ENCODE peak calls at places on chromosomes 11 and 22, in six cellular contexts. One of them, this sample, is unnamed.

GRCh38 chr11:90256404-90257157 is 33.7 kb upstream of the CHORDC1 start:
- ATAC-seq in K562: peak; percentile 57
- ATAC-seq in HepG2: peak; percentile 31
- ATAC-seq in upper lobe of left lung: no peak
- ATAC-seq in A549: peak; percentile 19
- ATAC-seq in GM12878: peak; percentile 44
- ATAC-seq in this sample: no peak

GRCh38 chr22:19708323-19709011 is 5.8 kb upstream of the SEPTIN5 start:
- ATAC-seq in GM12878: no peak
- ATAC-seq in HepG2: no peak
- ATAC-seq in upper lobe of left lung: peak; percentile 71
- ATAC-seq in A549: no peak
- ATAC-seq in K562: peak; percentile 2
- ATAC-seq in this sample: no peak

GRCh38 chr22:37640591-37641250 is 1.3 kb downstream of the SH3BP1 start:
- ATAC-seq in upper lobe of left lung: no peak
- ATAC-seq in K562: no peak
- ATAC-seq in GM12878: no peak
- ATAC-seq in HepG2: peak; percentile 9
- ATAC-seq in A549: no peak
- ATAC-seq in this sample: no peak

GRCh38 chr22:39327995-39328754 is 8.8 kb upstream of the RPL3 start:
- ATAC-seq in HepG2: peak; percentile 84
- ATAC-seq in A549: peak; percentile 54
- ATAC-seq in K562: no peak
- ATAC-seq in GM12878: no peak
- ATAC-seq in upper lobe of left lung: peak; percentile 58
- ATAC-seq in this sample: no peak

GRCh38 chr11:120235024-120235628 is 4.8 kb upstream of the POU2F3 start:
- ATAC-seq in GM12878: peak; percentile 95
- ATAC-seq in HepG2: peak; percentile 79
- ATAC-seq in upper lobe of left lung: peak; percentile 80
- ATAC-seq in A549: peak; percentile 82
- ATAC-seq in K562: peak; percentile 90
- ATAC-seq in this sample: no peak

GRCh38 chr22:41446639-41447434 is at the start of gene TOB2:
- ATAC-seq in A549: peak; percentile 52
- ATAC-seq in HepG2: peak; percentile 47
- ATAC-seq in upper lobe of left lung: peak; percentile 95
- ATAC-seq in K562: peak; percentile 63
- ATAC-seq in GM12878: peak; percentile 61
- ATAC-seq in this sample: peak; percentile 66

GRCh38 chr11:76962583-76963416 is 71.4 kb upstream of the B3GNT6 start:
- ATAC-seq in K562: no peak
- ATAC-seq in A549: no peak
- ATAC-seq in GM12878: peak; percentile 84
- ATAC-seq in upper lobe of left lung: peak; percentile 69
- ATAC-seq in HepG2: peak; percentile 100
- ATAC-seq in this sample: no peak

GRCh38 chr11:104246590-104246989 is 82.6 kb upstream of the PDGFD start:
- ATAC-seq in HepG2: no peak
- ATAC-seq in K562: no peak
- ATAC-seq in A549: no peak
- ATAC-seq in GM12878: no peak
- ATAC-seq in upper lobe of left lung: no peak
- ATAC-seq in this sample: no peak

GRCh38 chr11:130023204-130023603 is 20.6 kb upstream of the PRDM10 start:
- ATAC-seq in A549: no peak
- ATAC-seq in HepG2: peak; percentile 79
- ATAC-seq in GM12878: peak; percentile 98
- ATAC-seq in upper lobe of left lung: no peak
- ATAC-seq in K562: peak; percentile 46
- ATAC-seq in this sample: no peak

GRCh38 chr11:9004310-9004945 is 627 bp upstream of the NRIP3 start:
- ATAC-seq in A549: no peak
- ATAC-seq in GM12878: no peak
- ATAC-seq in K562: no peak
- ATAC-seq in HepG2: peak; percentile 69
- ATAC-seq in upper lobe of left lung: no peak
- ATAC-seq in this sample: peak; percentile 18

GRCh38 chr11:96219981-96220623 is 122.9 kb downstream of the MAML2 start:
- ATAC-seq in K562: no peak
- ATAC-seq in HepG2: peak; percentile 77
- ATAC-seq in GM12878: no peak
- ATAC-seq in A549: no peak
- ATAC-seq in upper lobe of left lung: no peak
- ATAC-seq in this sample: peak; percentile 49

GRCh38 chr22:49779226-49779625 is 48.4 kb downstream of the BRD1 start:
- ATAC-seq in A549: no peak
- ATAC-seq in GM12878: no peak
- ATAC-seq in K562: no peak
- ATAC-seq in HepG2: no peak
- ATAC-seq in upper lobe of left lung: no peak
- ATAC-seq in this sample: no peak

GRCh38 chr22:49780281-49780991 is 47.2 kb downstream of the BRD1 start:
- ATAC-seq in HepG2: no peak
- ATAC-seq in A549: no peak
- ATAC-seq in GM12878: no peak
- ATAC-seq in upper lobe of left lung: no peak
- ATAC-seq in K562: no peak
- ATAC-seq in this sample: no peak

GRCh38 chr22:49780992-49781782 is 46.5 kb downstream of the BRD1 start:
- ATAC-seq in HepG2: no peak
- ATAC-seq in upper lobe of left lung: no peak
- ATAC-seq in A549: no peak
- ATAC-seq in K562: no peak
- ATAC-seq in GM12878: no peak
- ATAC-seq in this sample: no peak

GRCh38 chr22:49777569-49778250 is 50.0 kb downstream of the BRD1 start:
- ATAC-seq in A549: no peak
- ATAC-seq in K562: no peak
- ATAC-seq in HepG2: no peak
- ATAC-seq in GM12878: no peak
- ATAC-seq in upper lobe of left lung: no peak
- ATAC-seq in this sample: no peak

DNA sequence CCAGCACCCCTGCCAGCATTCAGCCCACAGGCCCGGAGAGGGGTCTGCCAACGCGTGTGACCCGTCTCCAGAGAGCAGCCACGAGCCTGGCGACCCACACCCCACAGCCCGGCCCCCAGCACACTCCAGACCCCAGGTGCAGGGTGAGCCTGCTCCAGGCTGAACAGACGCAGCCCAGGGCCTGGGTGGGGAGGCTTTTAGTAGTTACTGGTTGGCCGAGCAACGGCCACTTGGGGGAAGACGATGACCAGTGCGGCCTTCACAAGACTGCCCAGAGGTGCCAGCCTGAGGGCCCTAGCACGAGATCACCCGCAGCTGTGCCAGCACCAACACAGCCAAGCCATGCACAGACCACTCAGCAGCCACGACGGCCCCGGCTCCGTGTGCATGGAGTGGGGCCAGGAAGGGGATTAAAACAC is 47.8 kb downstream of the BRD1 start:
- ATAC-seq in K562: no peak
- ATAC-seq in GM12878: no peak
- ATAC-seq in A549: no peak
- ATAC-seq in HepG2: no peak
- ATAC-seq in upper lobe of left lung: no peak
- ATAC-seq in this sample: no peak
- TF ChIP-seq EP300 in K562: no peak
- TF ChIP-seq EP300 in GM12878: no peak
- TF ChIP-seq EP300 in A549: no peak
- TF ChIP-seq EP300 in HepG2: no peak
- TF ChIP-seq EP300 in upper lobe of left lung: no peak
- TF ChIP-seq EP300 in this sample: no peak

GRCh38 chr11:2460540-2461252 is 15.9 kb downstream of the KCNQ1 start:
- ATAC-seq in upper lobe of left lung: no peak
- ATAC-seq in A549: no peak
- ATAC-seq in GM12878: no peak
- ATAC-seq in HepG2: peak; percentile 11
- ATAC-seq in K562: no peak
- ATAC-seq in this sample: no peak

GRCh38 chr11:2462092-2462985 is 17.5 kb downstream of the KCNQ1 start:
- ATAC-seq in K562: no peak
- ATAC-seq in GM12878: no peak
- ATAC-seq in upper lobe of left lung: no peak
- ATAC-seq in HepG2: peak; percentile 8
- ATAC-seq in A549: no peak
- ATAC-seq in this sample: no peak

GRCh38 chr11:2462986-2463765 is 18.4 kb downstream of the KCNQ1 start:
- ATAC-seq in A549: no peak
- ATAC-seq in K562: no peak
- ATAC-seq in GM12878: no peak
- ATAC-seq in HepG2: peak; percentile 71
- ATAC-seq in upper lobe of left lung: peak; percentile 83
- ATAC-seq in this sample: no peak

GRCh38 chr11:2459796-2460531 is 15.2 kb downstream of the KCNQ1 start:
- ATAC-seq in A549: peak; percentile 11
- ATAC-seq in HepG2: no peak
- ATAC-seq in upper lobe of left lung: no peak
- ATAC-seq in K562: no peak
- ATAC-seq in GM12878: no peak
- ATAC-seq in this sample: no peak

DNA sequence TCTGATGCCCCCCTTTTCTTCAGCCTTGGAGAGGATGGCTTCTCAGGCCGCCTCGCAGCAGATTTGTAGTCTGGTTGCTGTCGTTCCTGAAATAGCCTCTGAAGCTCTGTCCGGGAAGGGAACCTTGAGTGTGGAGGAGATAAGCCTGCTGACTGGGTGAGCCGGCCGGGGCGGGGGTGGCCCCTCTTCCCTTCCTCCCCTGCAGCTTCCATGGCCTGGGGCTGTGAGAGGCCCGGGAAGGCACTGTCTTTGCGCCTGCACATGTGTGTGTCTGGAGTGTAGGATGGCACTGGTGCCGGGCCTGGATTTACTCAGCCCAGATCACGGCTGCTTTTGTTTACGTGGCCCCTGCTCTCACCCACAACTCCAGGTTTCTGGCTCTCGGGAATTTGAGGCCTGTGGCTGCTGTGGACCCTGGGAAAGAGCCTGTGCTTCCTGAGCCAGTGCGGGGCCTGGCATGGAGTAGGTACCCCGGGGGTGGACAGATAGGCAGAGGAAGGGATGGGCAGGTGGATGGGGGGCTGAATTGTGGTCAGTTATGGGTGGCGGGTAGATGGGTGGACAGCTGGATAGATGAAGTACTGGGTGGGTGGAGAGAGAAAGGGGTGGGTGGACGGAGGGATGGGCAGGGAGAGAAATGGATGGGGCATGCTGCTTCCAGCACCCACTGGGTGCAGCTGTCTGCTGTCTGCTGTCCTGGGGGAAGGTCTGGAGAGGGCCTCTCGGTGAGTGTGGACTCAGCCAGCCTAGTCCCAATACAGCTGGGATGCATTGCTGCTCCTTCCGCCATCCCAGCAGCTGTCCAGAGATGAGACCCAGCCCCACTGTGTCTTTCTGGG is 16.7 kb downstream of the KCNQ1 start:
- ATAC-seq in K562: peak; percentile 66
- ATAC-seq in HepG2: no peak
- ATAC-seq in upper lobe of left lung: no peak
- ATAC-seq in A549: no peak
- ATAC-seq in GM12878: no peak
- ATAC-seq in this sample: no peak
- TF ChIP-seq POLR2A in K562: no peak
- TF ChIP-seq POLR2A in HepG2: no peak
- TF ChIP-seq POLR2A in upper lobe of left lung: no peak
- TF ChIP-seq POLR2A in A549: no peak
- TF ChIP-seq POLR2A in GM12878: no peak
- TF ChIP-seq POLR2A in this sample: no peak

GRCh38 chr11:116813170-116813569 is 9.9 kb downstream of the APOA4 start:
- ATAC-seq in upper lobe of left lung: no peak
- ATAC-seq in K562: no peak
- ATAC-seq in A549: no peak
- ATAC-seq in HepG2: no peak
- ATAC-seq in GM12878: no peak
- ATAC-seq in this sample: no peak

GRCh38 chr11:116812109-116812508 is 11.0 kb downstream of the APOA4 start:
- ATAC-seq in A549: no peak
- ATAC-seq in upper lobe of left lung: no peak
- ATAC-seq in GM12878: no peak
- ATAC-seq in K562: no peak
- ATAC-seq in HepG2: no peak
- ATAC-seq in this sample: no peak

GRCh38 chr11:116813781-116814471 is 9.2 kb downstream of the APOA4 start:
- ATAC-seq in GM12878: no peak
- ATAC-seq in upper lobe of left lung: peak; percentile 11
- ATAC-seq in HepG2: peak; percentile 77
- ATAC-seq in K562: peak; percentile 53
- ATAC-seq in A549: no peak
- ATAC-seq in this sample: no peak

GRCh38 chr11:116811194-116811593 is 11.9 kb downstream of the APOA4 start:
- ATAC-seq in upper lobe of left lung: no peak
- ATAC-seq in GM12878: no peak
- ATAC-seq in HepG2: no peak
- ATAC-seq in A549: no peak
- ATAC-seq in K562: peak; percentile 45
- ATAC-seq in this sample: no peak

DNA sequence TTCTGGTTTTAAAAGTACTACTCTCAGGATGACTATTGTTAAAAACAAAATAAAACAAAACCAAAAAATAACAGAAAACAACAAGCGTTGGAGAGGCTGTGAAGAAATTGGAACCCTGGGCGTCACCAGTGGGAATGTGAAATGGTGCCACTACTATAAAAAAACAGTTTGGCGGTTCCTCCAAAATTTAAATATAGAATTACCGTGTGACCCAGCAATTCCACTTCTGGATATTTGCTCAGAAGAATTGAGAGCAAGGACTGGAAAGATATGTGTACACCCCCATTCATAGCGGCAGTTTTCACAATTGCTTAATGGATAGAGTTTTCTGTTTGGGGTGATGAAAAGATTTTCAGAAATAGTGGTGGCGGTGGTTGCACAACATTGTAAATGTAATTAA is 8.6 kb downstream of the APOA4 start:
- ATAC-seq in upper lobe of left lung: no peak
- ATAC-seq in GM12878: no peak
- ATAC-seq in A549: no peak
- ATAC-seq in HepG2: no peak
- ATAC-seq in K562: no peak
- ATAC-seq in this sample: no peak
- TF ChIP-seq EP300 in upper lobe of left lung: no peak
- TF ChIP-seq EP300 in GM12878: no peak
- TF ChIP-seq EP300 in A549: no peak
- TF ChIP-seq EP300 in HepG2: no peak
- TF ChIP-seq EP300 in K562: no peak
- TF ChIP-seq EP300 in this sample: no peak

GRCh38 chr11:27358306-27358705 is 4.7 kb downstream of the CCDC34 start:
- ATAC-seq in A549: no peak
- ATAC-seq in K562: no peak
- ATAC-seq in HepG2: no peak
- ATAC-seq in upper lobe of left lung: no peak
- ATAC-seq in GM12878: no peak
- ATAC-seq in this sample: no peak
- TF ChIP-seq POLR2A in A549: no peak
- TF ChIP-seq POLR2A in K562: no peak
- TF ChIP-seq POLR2A in HepG2: no peak
- TF ChIP-seq POLR2A in upper lobe of left lung: no peak
- TF ChIP-seq POLR2A in GM12878: no peak
- TF ChIP-seq POLR2A in this sample: no peak

GRCh38 chr11:65890324-65891179 is at the start of gene CCDC85B:
- ATAC-seq in A549: peak; percentile 30
- ATAC-seq in GM12878: peak; percentile 65
- ATAC-seq in K562: peak; percentile 71
- ATAC-seq in HepG2: peak; percentile 67
- ATAC-seq in upper lobe of left lung: peak; percentile 91
- ATAC-seq in this sample: peak; percentile 83
- TF ChIP-seq EP300 in A549: no peak
- TF ChIP-seq EP300 in GM12878: no peak
- TF ChIP-seq EP300 in K562: no peak
- TF ChIP-seq EP300 in HepG2: no peak
- TF ChIP-seq EP300 in upper lobe of left lung: no peak
- TF ChIP-seq EP300 in this sample: no peak